ENCODE peak calls at places on chromosome 1, in seven cellular contexts. O is mesenchymal stem cell, B is IMR-90, H is mesendoderm, F is neuronal stem cell, U is H9, Y is H1. N is an unnamed sample.

GRCh38 chr1:157001304-157001703 is 44.2 kb downstream of the ARHGEF11 start:
- DNase-seq in O (peak; percentile 68), B (peak; percentile 29), H (no peak), F (no peak), U (no peak), Y (no peak), N (no peak)

GRCh38 chr1:203680765-203681164 is 54.1 kb downstream of the ATP2B4 start:
- DNase-seq in O (no peak), B (no peak), H (no peak), F (no peak), U (no peak), Y (no peak), N (no peak)

GRCh38 chr1:78333426-78334012 is 157.3 kb upstream of the PTGFR start:
- DNase-seq in O (peak; percentile 34), B (peak; percentile 58), H (peak; percentile 22), F (no peak), U (peak; percentile 29), Y (no peak), N (no peak)

GRCh38 chr1:116832268-116832931 is 77.3 kb upstream of the PTGFRN start:
- DNase-seq in O (no peak), B (no peak), H (no peak), F (no peak), U (no peak), Y (peak; percentile 23), N (no peak)

GRCh38 chr1:198686069-198686728 is 47.4 kb downstream of the PTPRC start:
- DNase-seq in O (peak; percentile 58), B (peak; percentile 64), H (peak; percentile 30), F (peak; percentile 9), U (no peak), Y (no peak), N (peak; percentile 7)

GRCh38 chr1:109133815-109134214 is 19.9 kb downstream of the ELAPOR1 start:
- DNase-seq in O (no peak), B (no peak), H (no peak), F (no peak), U (no peak), Y (no peak), N (no peak)

GRCh38 chr1:89525169-89525855 is 683 bp downstream of the LRRC8B start:
- DNase-seq in O (peak; percentile 41), B (no peak), H (peak; percentile 51), F (no peak), U (no peak), Y (no peak), N (no peak)

GRCh38 chr1:223341111-223341510 is 22.9 kb downstream of the SUSD4 start:
- DNase-seq in O (no peak), B (peak; percentile 56), H (no peak), F (no peak), U (no peak), Y (no peak), N (no peak)

GRCh38 chr1:151012684-151013471 is 4.6 kb downstream of the PRUNE1 start:
- DNase-seq in O (no peak), B (no peak), H (no peak), F (no peak), U (no peak), Y (no peak), N (no peak)

GRCh38 chr1:171468120-171468790 is 17.1 kb upstream of the PRRC2C start:
- DNase-seq in O (peak; percentile 27), B (peak; percentile 64), H (no peak), F (no peak), U (no peak), Y (no peak), N (peak; percentile 49)

GRCh38 chr1:223642155-223642689 is 23.3 kb downstream of the CAPN8 start:
- DNase-seq in O (no peak), B (no peak), H (peak; percentile 56), F (no peak), U (no peak), Y (no peak), N (no peak)

GRCh38 chr1:244104309-244105060 is 53.4 kb downstream of the ZBTB18 start:
- DNase-seq in O (peak; percentile 94), B (peak; percentile 93), H (peak; percentile 54), F (no peak), U (no peak), Y (no peak), N (peak; percentile 87)

GRCh38 chr1:42479621-42480020 is 16.5 kb downstream of the CCDC30 start:
- DNase-seq in O (peak; percentile 63), B (peak; percentile 19), H (peak; percentile 76), F (no peak), U (peak; percentile 45), Y (no peak), N (peak; percentile 65)
- H3K4ac ChIP-seq in O (no peak overlapping the region), B (no peak overlapping the region), H (no peak overlapping the region), F (no peak overlapping the region), U (no peak overlapping the region), Y (no peak overlapping the region), N (no peak overlapping the region)

GRCh38 chr1:47627016-47627415 is 189.2 kb downstream of the FOXD2 start:
- DNase-seq in O (no peak), B (no peak), H (peak; percentile 61), F (no peak), U (peak; percentile 31), Y (no peak), N (no peak)
- H3K4ac ChIP-seq in O (no peak overlapping the region), B (no peak overlapping the region), H (no peak overlapping the region), F (no peak overlapping the region), U (no peak overlapping the region), Y (no peak overlapping the region), N (no peak overlapping the region)

DNA sequence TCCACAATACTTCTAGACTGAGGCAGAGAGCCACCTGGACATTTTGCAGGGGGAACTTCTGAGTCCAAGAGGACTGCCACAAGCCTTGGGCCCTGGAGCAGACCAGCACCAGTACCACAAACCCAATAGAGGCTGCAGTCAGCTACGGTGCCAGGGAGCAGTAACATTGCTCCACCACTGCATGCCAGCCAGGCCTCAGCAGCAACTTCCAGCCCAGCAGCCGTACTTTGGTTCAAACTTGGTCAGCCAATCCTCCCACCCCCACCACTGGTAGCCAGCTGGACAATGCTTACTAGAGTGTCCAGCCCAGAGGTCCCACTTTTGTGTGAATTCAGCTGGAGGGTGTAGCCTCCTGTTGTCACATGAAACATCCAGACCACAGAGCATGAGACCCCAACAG is 107.4 kb downstream of the SLC5A9 start:
- DNase-seq in O (no peak), B (no peak), H (no peak), F (no peak), U (no peak), Y (no peak), N (no peak)
- H3K4ac ChIP-seq in O (no peak overlapping the region), B (peak overlapping the region; percentile 15), H (no peak overlapping the region), F (no peak overlapping the region), U (no peak overlapping the region), Y (no peak overlapping the region), N (no peak overlapping the region)

GRCh38 chr1:57118948-57119637 is 153.3 kb upstream of the C8B start:
- DNase-seq in O (no peak), B (no peak), H (no peak), F (no peak), U (no peak), Y (no peak), N (no peak)
- H3K4ac ChIP-seq in O (no peak overlapping the region), B (no peak overlapping the region), H (no peak overlapping the region), F (no peak overlapping the region), U (no peak overlapping the region), Y (no peak overlapping the region), N (no peak overlapping the region)

GRCh38 chr1:211420389-211420788 is 71.6 kb downstream of the RD3 start:
- DNase-seq in O (peak; percentile 49), B (peak; percentile 54), H (peak; percentile 61), F (no peak), U (no peak), Y (no peak), N (no peak)
- H3K4ac ChIP-seq in O (no peak overlapping the region), B (no peak overlapping the region), H (no peak overlapping the region), F (no peak overlapping the region), U (no peak overlapping the region), Y (no peak overlapping the region), N (no peak overlapping the region)

GRCh38 chr1:39987869-39988268 is 32.9 kb downstream of the MFSD2A start:
- DNase-seq in O (no peak), B (no peak), H (no peak), F (no peak), U (no peak), Y (no peak), N (no peak)
- H3K4ac ChIP-seq in O (no peak overlapping the region), B (no peak overlapping the region), H (no peak overlapping the region), F (no peak overlapping the region), U (no peak overlapping the region), Y (no peak overlapping the region), N (no peak overlapping the region)